ENCODE peak calls at places on chromosomes 4 and X, in nine cellular contexts. M is SK-N-SH; U is A673; L is neuronal stem cell; Y is T-helper 1 cell; K is iPS-NIHi11; S is left cardiac atrium; H is CD4-positive, alpha-beta T cell; I is activated CD8-positive, alpha-beta memory T cell treated with anti-CD3 and anti-CD28 coated beads, Interleukin-2, amount 50 U/mL, for 48 hours. Q is an unnamed sample.

GRCh38 chr4:47213539-47213938 is 182.2 kb downstream of the GABRB1 start:
- DNase-seq in M (no peak), U (no peak), L (no peak), Y (no peak), K (no peak), S (no peak), H (no peak), I (no peak), Q (no peak)

GRCh38 chrX:19760345-19760744 is 127.1 kb downstream of the SH3KBP1 start:
- DNase-seq in M (peak; percentile 12), U (no peak), L (no peak), Y (no peak), K (no peak), S (no peak), H (no peak), I (no peak), Q (peak; percentile 13)

GRCh38 chrX:110201799-110202198 is 116.1 kb downstream of the AMMECR1 start:
- DNase-seq in M (no peak), U (no peak), L (no peak), Y (no peak), K (no peak), S (no peak), H (no peak), I (no peak), Q (no peak)

GRCh38 chrX:116278819-116279218 is 108.3 kb downstream of the AGTR2 start:
- DNase-seq in M (no peak), U (no peak), L (no peak), Y (no peak), K (no peak), S (no peak), H (no peak), I (no peak), Q (no peak)

GRCh38 chrX:38008658-38009057 is 2.3 kb downstream of the SYTL5 start:
- DNase-seq in M (no peak), U (no peak), L (no peak), Y (no peak), K (no peak), S (no peak), H (no peak), I (no peak), Q (no peak)

GRCh38 chr4:67320645-67321044 is 224.7 kb downstream of the CENPC start:
- DNase-seq in M (no peak), U (no peak), L (no peak), Y (no peak), K (no peak), S (no peak), H (no peak), I (no peak), Q (no peak)

GRCh38 chrX:30935985-30936384 is 46.9 kb upstream of the TAB3 start:
- DNase-seq in M (peak; percentile 27), U (no peak), L (no peak), Y (no peak), K (peak; percentile 38), S (no peak), H (no peak), I (no peak), Q (peak; percentile 60)

GRCh38 chr4:6478546-6479220 is 6.3 kb upstream of the PPP2R2C start:
- DNase-seq in M (no peak), U (no peak), L (no peak), Y (no peak), K (no peak), S (no peak), H (no peak), I (peak; percentile 23), Q (no peak)

GRCh38 chrX:79065696-79066095 is 78.8 kb upstream of the GPR174 start:
- DNase-seq in M (no peak), U (no peak), L (no peak), Y (no peak), K (no peak), S (no peak), H (no peak), I (no peak), Q (no peak)

GRCh38 chr4:5024673-5025072 is 5.4 kb upstream of the CYTL1 start:
- DNase-seq in M (no peak), U (no peak), L (no peak), Y (no peak), K (no peak), S (no peak), H (no peak), I (no peak), Q (no peak)

GRCh38 chr4:72974694-72975487 is 94.6 kb downstream of the COX18 start:
- DNase-seq in M (no peak), U (peak; percentile 17), L (no peak), Y (no peak), K (no peak), S (no peak), H (no peak), I (no peak), Q (peak; percentile 11)

GRCh38 chrX:28158019-28158777 is 176.9 kb upstream of the DCAF8L1 start:
- DNase-seq in M (no peak), U (no peak), L (no peak), Y (no peak), K (peak; percentile 9), S (no peak), H (no peak), I (no peak), Q (no peak)

GRCh38 chr4:142356797-142357196 is 489.3 kb downstream of the INPP4B start:
- DNase-seq in M (no peak), U (no peak), L (no peak), Y (no peak), K (no peak), S (no peak), H (no peak), I (no peak), Q (no peak)

GRCh38 chr4:153988446-153988845 is 199.6 kb upstream of the SFRP2 start:
- DNase-seq in M (no peak), U (no peak), L (no peak), Y (no peak), K (no peak), S (no peak), H (no peak), I (no peak), Q (no peak)

GRCh38 chrX:133546441-133546840 is 131.2 kb upstream of the GPC4 start:
- DNase-seq in M (no peak), U (no peak), L (no peak), Y (no peak), K (no peak), S (no peak), H (no peak), I (no peak), Q (no peak)

GRCh38 chr4:168486961-168487820 is 6.9 kb upstream of the DDX60L start:
- DNase-seq in M (no peak), U (no peak), L (no peak), Y (no peak), K (no peak), S (no peak), H (no peak), I (no peak), Q (no peak)

GRCh38 chr4:20288846-20289512 is 37.3 kb downstream of the SLIT2 start:
- DNase-seq in M (no peak), U (peak; percentile 40), L (no peak), Y (no peak), K (no peak), S (no peak), H (no peak), I (no peak), Q (no peak)

GRCh38 chr4:8871417-8872401 is at the start of gene HMX1:
- DNase-seq in M (peak; percentile 100), U (peak; percentile 52), L (no peak), Y (no peak), K (peak; percentile 91), S (no peak), H (no peak), I (no peak), Q (peak; percentile 4)

GRCh38 chr4:98433608-98434198 is 172.5 kb downstream of the RAP1GDS1 start:
- DNase-seq in M (peak; percentile 27), U (peak; percentile 2), L (no peak), Y (no peak), K (no peak), S (no peak), H (no peak), I (no peak), Q (no peak)

GRCh38 chr4:158823461-158823873 is 54.6 kb downstream of the FNIP2 start:
- DNase-seq in M (no peak), U (no peak), L (no peak), Y (no peak), K (no peak), S (peak; percentile 28), H (no peak), I (no peak), Q (no peak)

GRCh38 chr4:150570862-150571261 is 11.1 kb upstream of the MAB21L2 start:
- DNase-seq in M (no peak), U (peak; percentile 26), L (no peak), Y (no peak), K (no peak), S (no peak), H (no peak), I (no peak), Q (peak; percentile 58)

GRCh38 chr4:139300431-139301142 is 718 bp upstream of the NAA15 start:
- DNase-seq in M (peak; percentile 38), U (peak; percentile 49), L (no peak), Y (no peak), K (no peak), S (no peak), H (no peak), I (no peak), Q (peak; percentile 52)

GRCh38 chrX:129876734-129877395 is 29.1 kb upstream of the UTP14A start:
- DNase-seq in M (no peak), U (peak; percentile 7), L (no peak), Y (no peak), K (peak; percentile 32), S (no peak), H (no peak), I (no peak), Q (peak; percentile 93)

GRCh38 chrX:153875391-153876111 is 10.4 kb downstream of the L1CAM start:
- DNase-seq in M (peak; percentile 80), U (peak; percentile 56), L (peak; percentile 69), Y (peak; percentile 64), K (peak; percentile 79), S (peak; percentile 47), H (peak; percentile 59), I (peak; percentile 90), Q (peak; percentile 77)

GRCh38 chrX:115562492-115562872 is 1.5 kb downstream of the PLS3 start:
- DNase-seq in M (no peak), U (peak; percentile 40), L (peak; percentile 3), Y (no peak), K (peak; percentile 18), S (no peak), H (no peak), I (no peak), Q (no peak)

GRCh38 chr4:177699365-177700213 is 257.4 kb upstream of the AGA start:
- DNase-seq in M (no peak), U (no peak), L (no peak), Y (no peak), K (no peak), S (no peak), H (no peak), I (no peak), Q (no peak)

GRCh38 chr4:105666693-105667092 is 41.8 kb downstream of the INTS12 start:
- DNase-seq in M (no peak), U (peak; percentile 80), L (no peak), Y (no peak), K (peak; percentile 9), S (no peak), H (no peak), I (no peak), Q (peak; percentile 49)

Q was measured in NCI-H82.